ENCODE peak calls at places on chromosomes 16 and 17, in four cellular contexts. L, S, R and C are unnamed samples.

GRCh38 chr17:36008998-36009665 is 7.8 kb upstream of the CCL15 start:
- DNase-seq in L (peak; percentile 48), S (peak; percentile 69), R (peak; percentile 77), C (no peak)

GRCh38 chr17:60941028-60941427 is 263.4 kb downstream of the BCAS3 start:
- DNase-seq in L (no peak), S (no peak), R (no peak), C (no peak)

GRCh38 chr17:8250101-8250500 is 1.0 kb downstream of the PFAS start:
- DNase-seq in L (no peak), S (no peak), R (no peak), C (no peak)

GRCh38 chr17:66717680-66718079 is 117.2 kb upstream of the CACNG5 start:
- DNase-seq in L (no peak), S (no peak), R (no peak), C (no peak)

GRCh38 chr17:47704781-47705180 is 10.8 kb downstream of the TBKBP1 start:
- DNase-seq in L (no peak), S (no peak), R (no peak), C (no peak)

GRCh38 chr17:36195474-36196098 is 972 bp downstream of the CCL3L1 start:
- DNase-seq in L (no peak), S (no peak), R (no peak), C (no peak)

GRCh38 chr16:50604065-50604418 is 55.8 kb downstream of the NKD1 start:
- DNase-seq in L (no peak), S (no peak), R (no peak), C (no peak)

GRCh38 chr17:41739661-41740352 is 5.4 kb upstream of the HAP1 start:
- DNase-seq in L (peak; percentile 66), S (no peak), R (no peak), C (peak; percentile 73)

GRCh38 chr16:535446-536405 is 8.2 kb downstream of the CAPN15 start:
- DNase-seq in L (no peak), S (no peak), R (peak; percentile 67), C (peak; percentile 58)

GRCh38 chr17:15457723-15458094 is 9.7 kb downstream of the CDRT4 start:
- DNase-seq in L (no peak), S (no peak), R (no peak), C (no peak)
- TF ChIP-seq JUN in L (no peak), S (no peak), R (no peak), C (no peak)

DNA sequence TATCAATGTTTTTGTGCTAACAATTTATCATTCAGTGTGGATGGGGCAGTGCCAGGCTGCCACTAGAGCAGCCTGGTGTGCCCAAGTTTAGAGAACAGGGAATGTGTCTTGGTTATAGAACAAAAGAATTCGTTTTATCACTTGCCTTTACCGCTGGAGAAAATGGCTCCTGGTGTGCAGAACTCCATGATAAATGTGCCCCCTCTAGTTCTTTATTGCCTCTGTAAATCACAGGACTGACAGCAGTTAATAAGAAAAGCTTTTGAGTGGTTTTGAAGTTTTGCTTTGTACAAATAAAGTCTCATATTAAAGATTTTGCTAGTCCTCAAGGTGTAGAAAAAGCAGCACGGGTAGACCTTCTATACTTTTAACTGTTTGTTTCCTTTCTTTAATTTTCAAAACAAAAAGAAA is 28.2 kb upstream of the PSMD7 start:
- DNase-seq in L (no peak), S (peak; percentile 10), R (no peak), C (no peak)
- TF ChIP-seq CHD2 in L (no peak), S (no peak), R (no peak), C (no peak)

DNA sequence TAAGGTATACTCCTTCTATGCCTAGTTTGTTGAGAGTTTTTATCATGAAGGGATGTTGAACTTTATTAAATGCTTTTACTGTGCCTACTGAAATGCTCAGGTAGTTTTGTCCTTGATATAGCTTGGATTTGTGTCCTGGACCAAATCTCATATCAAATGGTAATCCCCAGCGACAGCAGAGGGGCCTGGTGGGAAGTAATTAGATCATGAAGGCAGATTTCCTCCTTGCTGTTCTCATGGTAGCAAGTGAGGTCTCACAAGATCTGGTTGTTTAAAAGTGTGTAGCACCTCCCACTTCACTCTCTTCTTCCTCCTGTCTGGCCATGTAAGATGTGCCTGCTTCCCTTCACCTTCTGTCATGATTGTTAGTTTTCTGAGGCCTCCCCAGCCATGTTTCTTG is 78.2 kb downstream of the KIF2B start:
- DNase-seq in L (no peak), S (no peak), R (no peak), C (no peak)
- TF ChIP-seq JUN in L (no peak), S (no peak), R (no peak), C (no peak)

DNA sequence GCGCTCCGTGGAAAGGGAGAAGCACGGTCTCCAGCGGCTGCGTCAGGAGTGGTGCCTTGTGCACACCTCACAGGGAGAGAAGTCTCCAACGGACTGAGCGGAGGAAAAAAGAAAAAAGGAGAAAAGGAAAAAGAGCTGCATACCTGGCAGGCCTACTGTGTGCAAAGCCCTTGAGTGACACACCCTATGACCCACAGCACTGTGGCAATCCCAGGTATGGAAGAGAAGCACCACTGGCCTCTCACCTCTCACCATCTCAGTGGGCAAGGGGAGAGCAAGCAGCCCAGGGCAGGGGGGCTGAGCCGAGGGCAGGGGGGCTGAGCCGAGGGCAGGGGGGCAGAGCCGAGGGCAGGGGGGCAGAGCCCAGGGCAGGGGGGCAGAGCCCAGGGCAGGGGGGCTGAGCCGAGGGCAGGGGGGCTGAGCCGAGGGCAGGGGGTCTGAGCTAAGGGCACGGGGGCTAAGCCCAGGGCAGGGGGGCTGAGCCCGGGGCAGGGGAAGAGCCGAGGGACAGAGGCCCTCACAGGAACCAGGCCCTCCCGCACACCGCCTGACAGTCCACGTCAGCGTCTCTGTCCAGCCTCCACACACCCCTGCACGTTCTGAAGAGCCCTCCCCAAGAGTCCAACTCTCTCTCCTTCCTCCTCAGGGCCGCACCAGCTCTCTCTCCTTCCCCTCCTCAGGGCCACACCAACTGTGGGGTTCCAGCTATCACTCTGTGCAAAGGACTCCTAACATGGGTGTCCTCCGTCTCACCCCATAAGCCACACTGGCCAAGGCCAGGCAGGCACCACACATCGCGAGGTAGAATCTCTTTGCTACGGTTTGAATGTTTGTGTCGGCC is 105.8 kb downstream of the ZNF778 start:
- DNase-seq in L (no peak), S (no peak), R (no peak), C (no peak)
- TF ChIP-seq CHD2 in L (no peak), S (no peak), R (no peak), C (no peak)